ENCODE peak calls at places on chromosomes 5 and 9, in seven cellular contexts. One of them, this sample, is unnamed.

GRCh38 chr9:20732118-20732517 is 48.1 kb downstream of the FOCAD start:
- ATAC-seq in upper lobe of left lung: no peak
- ATAC-seq in GM12878: no peak
- ATAC-seq in K562: no peak
- ATAC-seq in Panc1: peak
- ATAC-seq in GM23338: no peak
- ATAC-seq in HCT116: no peak
- ATAC-seq in this sample: no peak

GRCh38 chr9:74533253-74533652 is 36.1 kb downstream of the RORB start:
- ATAC-seq in upper lobe of left lung: no peak
- ATAC-seq in GM12878: no peak
- ATAC-seq in K562: no peak
- ATAC-seq in Panc1: no peak
- ATAC-seq in GM23338: no peak
- ATAC-seq in HCT116: no peak
- ATAC-seq in this sample: no peak

GRCh38 chr5:180067986-180068385 is 3.6 kb downstream of the RNF130 start:
- ATAC-seq in upper lobe of left lung: no peak
- ATAC-seq in GM12878: no peak
- ATAC-seq in K562: no peak
- ATAC-seq in Panc1: no peak
- ATAC-seq in GM23338: no peak
- ATAC-seq in HCT116: no peak
- ATAC-seq in this sample: no peak

GRCh38 chr9:13587581-13587980 is 308.1 kb upstream of the MPDZ start:
- ATAC-seq in upper lobe of left lung: peak
- ATAC-seq in GM12878: no peak
- ATAC-seq in K562: no peak
- ATAC-seq in Panc1: no peak
- ATAC-seq in GM23338: peak
- ATAC-seq in HCT116: no peak
- ATAC-seq in this sample: no peak

GRCh38 chr5:4205408-4205807 is 609.8 kb downstream of the IRX1 start:
- ATAC-seq in upper lobe of left lung: no peak
- ATAC-seq in GM12878: no peak
- ATAC-seq in K562: no peak
- ATAC-seq in Panc1: no peak
- ATAC-seq in GM23338: no peak
- ATAC-seq in HCT116: no peak
- ATAC-seq in this sample: peak

GRCh38 chr9:125631391-125632085 is 75.5 kb downstream of the MAPKAP1 start:
- ATAC-seq in upper lobe of left lung: peak
- ATAC-seq in GM12878: peak
- ATAC-seq in K562: peak
- ATAC-seq in Panc1: peak
- ATAC-seq in GM23338: peak
- ATAC-seq in HCT116: peak
- ATAC-seq in this sample: peak

GRCh38 chr9:37511006-37511714 is 25.4 kb downstream of the POLR1E start:
- ATAC-seq in upper lobe of left lung: no peak
- ATAC-seq in GM12878: peak
- ATAC-seq in K562: peak
- ATAC-seq in Panc1: peak
- ATAC-seq in GM23338: peak
- ATAC-seq in HCT116: peak
- ATAC-seq in this sample: no peak

GRCh38 chr9:121807069-121807917 is 155.9 kb downstream of the DAB2IP start:
- ATAC-seq in upper lobe of left lung: no peak
- ATAC-seq in GM12878: no peak
- ATAC-seq in K562: no peak
- ATAC-seq in Panc1: no peak
- ATAC-seq in GM23338: no peak
- ATAC-seq in HCT116: no peak
- ATAC-seq in this sample: no peak

GRCh38 chr5:76953551-76954382 is 922 bp downstream of the CRHBP start:
- ATAC-seq in upper lobe of left lung: no peak
- ATAC-seq in GM12878: no peak
- ATAC-seq in K562: no peak
- ATAC-seq in Panc1: peak
- ATAC-seq in GM23338: peak
- ATAC-seq in HCT116: no peak
- ATAC-seq in this sample: peak

GRCh38 chr5:175378444-175379028 is 65.4 kb downstream of the DRD1 start:
- ATAC-seq in upper lobe of left lung: no peak
- ATAC-seq in GM12878: no peak
- ATAC-seq in K562: no peak
- ATAC-seq in Panc1: peak
- ATAC-seq in GM23338: no peak
- ATAC-seq in HCT116: peak
- ATAC-seq in this sample: no peak

GRCh38 chr5:157216395-157217142 is 35.9 kb downstream of the ITK start:
- ATAC-seq in upper lobe of left lung: no peak
- ATAC-seq in GM12878: peak
- ATAC-seq in K562: no peak
- ATAC-seq in Panc1: no peak
- ATAC-seq in GM23338: no peak
- ATAC-seq in HCT116: no peak
- ATAC-seq in this sample: no peak

GRCh38 chr9:100359057-100359456 is 6.3 kb upstream of the TEX10 start:
- ATAC-seq in upper lobe of left lung: no peak
- ATAC-seq in GM12878: no peak
- ATAC-seq in K562: no peak
- ATAC-seq in Panc1: no peak
- ATAC-seq in GM23338: no peak
- ATAC-seq in HCT116: no peak
- ATAC-seq in this sample: no peak

GRCh38 chr9:106451223-106451622 is 411.7 kb upstream of the ZNF462 start:
- ATAC-seq in upper lobe of left lung: no peak
- ATAC-seq in GM12878: peak
- ATAC-seq in K562: no peak
- ATAC-seq in Panc1: no peak
- ATAC-seq in GM23338: no peak
- ATAC-seq in HCT116: no peak
- ATAC-seq in this sample: no peak

GRCh38 chr9:27489087-27489876 is 34.8 kb upstream of the IFNK start:
- ATAC-seq in upper lobe of left lung: no peak
- ATAC-seq in GM12878: peak
- ATAC-seq in K562: no peak
- ATAC-seq in Panc1: no peak
- ATAC-seq in GM23338: peak
- ATAC-seq in HCT116: no peak
- ATAC-seq in this sample: no peak

GRCh38 chr5:87627360-87627759 is 214.6 kb upstream of the CCNH start:
- ATAC-seq in upper lobe of left lung: no peak
- ATAC-seq in GM12878: no peak
- ATAC-seq in K562: no peak
- ATAC-seq in Panc1: no peak
- ATAC-seq in GM23338: no peak
- ATAC-seq in HCT116: no peak
- ATAC-seq in this sample: no peak

GRCh38 chr9:116868212-116868611 is 181.1 kb downstream of the TRIM32 start:
- ATAC-seq in upper lobe of left lung: no peak
- ATAC-seq in GM12878: peak
- ATAC-seq in K562: no peak
- ATAC-seq in Panc1: no peak
- ATAC-seq in GM23338: no peak
- ATAC-seq in HCT116: no peak
- ATAC-seq in this sample: no peak

GRCh38 chr9:33517373-33517772 is 6.7 kb upstream of the ANKRD18B start:
- ATAC-seq in upper lobe of left lung: peak
- ATAC-seq in GM12878: peak
- ATAC-seq in K562: peak
- ATAC-seq in Panc1: peak
- ATAC-seq in GM23338: peak
- ATAC-seq in HCT116: peak
- ATAC-seq in this sample: no peak

GRCh38 chr5:102295534-102296228 is 403 bp downstream of the SLCO4C1 start:
- ATAC-seq in upper lobe of left lung: peak
- ATAC-seq in GM12878: peak
- ATAC-seq in K562: no peak
- ATAC-seq in Panc1: peak
- ATAC-seq in GM23338: peak
- ATAC-seq in HCT116: no peak
- ATAC-seq in this sample: no peak

GRCh38 chr9:95336281-95336680 is 18.8 kb upstream of the FANCC start:
- ATAC-seq in upper lobe of left lung: no peak
- ATAC-seq in GM12878: peak
- ATAC-seq in K562: peak
- ATAC-seq in Panc1: no peak
- ATAC-seq in GM23338: peak
- ATAC-seq in HCT116: peak
- ATAC-seq in this sample: no peak

GRCh38 chr9:31542384-31543055 is 841.9 kb upstream of the ACO1 start:
- ATAC-seq in upper lobe of left lung: peak
- ATAC-seq in GM12878: peak
- ATAC-seq in K562: no peak
- ATAC-seq in Panc1: no peak
- ATAC-seq in GM23338: peak
- ATAC-seq in HCT116: peak
- ATAC-seq in this sample: peak

GRCh38 chr9:27468450-27469110 is 55.5 kb upstream of the IFNK start:
- ATAC-seq in upper lobe of left lung: no peak
- ATAC-seq in GM12878: peak
- ATAC-seq in K562: no peak
- ATAC-seq in Panc1: no peak
- ATAC-seq in GM23338: no peak
- ATAC-seq in HCT116: no peak
- ATAC-seq in this sample: no peak

GRCh38 chr9:97364769-97365490 is 47.0 kb upstream of the TDRD7 start:
- ATAC-seq in upper lobe of left lung: no peak
- ATAC-seq in GM12878: no peak
- ATAC-seq in K562: no peak
- ATAC-seq in Panc1: no peak
- ATAC-seq in GM23338: no peak
- ATAC-seq in HCT116: no peak
- ATAC-seq in this sample: no peak

GRCh38 chr5:83839256-83839655 is 118.6 kb upstream of the HAPLN1 start:
- ATAC-seq in upper lobe of left lung: no peak
- ATAC-seq in GM12878: no peak
- ATAC-seq in K562: no peak
- ATAC-seq in Panc1: no peak
- ATAC-seq in GM23338: no peak
- ATAC-seq in HCT116: no peak
- ATAC-seq in this sample: no peak

GRCh38 chr5:160064441-160064840 is 54.8 kb downstream of the PWWP2A start:
- ATAC-seq in upper lobe of left lung: no peak
- ATAC-seq in GM12878: no peak
- ATAC-seq in K562: peak
- ATAC-seq in Panc1: no peak
- ATAC-seq in GM23338: peak
- ATAC-seq in HCT116: no peak
- ATAC-seq in this sample: no peak

GRCh38 chr9:124088476-124088837 is 76.9 kb downstream of the LHX2 start:
- ATAC-seq in upper lobe of left lung: no peak
- ATAC-seq in GM12878: no peak
- ATAC-seq in K562: no peak
- ATAC-seq in Panc1: no peak
- ATAC-seq in GM23338: no peak
- ATAC-seq in HCT116: no peak
- ATAC-seq in this sample: no peak
- H3K4me3 ChIP-seq in upper lobe of left lung: no peak
- H3K4me3 ChIP-seq in GM12878: no peak
- H3K4me3 ChIP-seq in K562: no peak
- H3K4me3 ChIP-seq in Panc1: no peak
- H3K4me3 ChIP-seq in GM23338: no peak
- H3K4me3 ChIP-seq in HCT116: no peak
- H3K4me3 ChIP-seq in this sample: peak

GRCh38 chr9:89000973-89001916 is 10.0 kb downstream of the S1PR3 start:
- ATAC-seq in upper lobe of left lung: peak
- ATAC-seq in GM12878: peak
- ATAC-seq in K562: peak
- ATAC-seq in Panc1: peak
- ATAC-seq in GM23338: peak
- ATAC-seq in HCT116: peak
- ATAC-seq in this sample: peak
- TF ChIP-seq POLR2AphosphoS5 in upper lobe of left lung: no peak
- TF ChIP-seq POLR2AphosphoS5 in GM12878: no peak
- TF ChIP-seq POLR2AphosphoS5 in K562: no peak
- TF ChIP-seq POLR2AphosphoS5 in Panc1: no peak
- TF ChIP-seq POLR2AphosphoS5 in GM23338: no peak
- TF ChIP-seq POLR2AphosphoS5 in HCT116: no peak
- TF ChIP-seq POLR2AphosphoS5 in this sample: peak

GRCh38 chr5:38925154-38925925 is 79.5 kb downstream of the OSMR start:
- ATAC-seq in upper lobe of left lung: no peak
- ATAC-seq in GM12878: no peak
- ATAC-seq in K562: no peak
- ATAC-seq in Panc1: no peak
- ATAC-seq in GM23338: no peak
- ATAC-seq in HCT116: no peak
- ATAC-seq in this sample: no peak
- H3K4me3 ChIP-seq in upper lobe of left lung: no peak
- H3K4me3 ChIP-seq in GM12878: no peak
- H3K4me3 ChIP-seq in K562: no peak
- H3K4me3 ChIP-seq in Panc1: no peak
- H3K4me3 ChIP-seq in GM23338: no peak
- H3K4me3 ChIP-seq in HCT116: no peak
- H3K4me3 ChIP-seq in this sample: no peak

DNA sequence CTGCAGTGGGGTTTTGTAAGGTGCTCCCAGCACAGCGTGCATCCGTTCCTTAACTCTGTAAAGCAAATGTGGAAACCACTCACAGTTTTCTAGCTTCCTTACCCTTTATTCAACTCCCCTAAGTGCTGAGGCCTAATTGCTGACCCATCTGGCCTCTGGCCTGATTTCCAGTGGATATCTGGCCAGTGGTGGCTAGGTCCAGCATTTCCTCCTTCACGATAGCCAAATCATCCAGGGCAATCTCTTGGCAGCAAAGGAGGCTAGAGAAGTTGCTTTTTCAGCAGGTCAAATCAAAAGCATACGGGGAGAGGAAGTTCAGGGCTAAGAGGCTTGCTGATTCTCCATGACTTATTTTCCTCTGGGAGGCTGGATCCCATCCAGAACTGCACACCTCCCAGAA is 286.3 kb upstream of the VLDLR start:
- ATAC-seq in upper lobe of left lung: no peak
- ATAC-seq in GM12878: no peak
- ATAC-seq in K562: no peak
- ATAC-seq in Panc1: no peak
- ATAC-seq in GM23338: no peak
- ATAC-seq in HCT116: no peak
- ATAC-seq in this sample: no peak
- TF ChIP-seq POLR2AphosphoS5 in upper lobe of left lung: no peak
- TF ChIP-seq POLR2AphosphoS5 in GM12878: no peak
- TF ChIP-seq POLR2AphosphoS5 in K562: no peak
- TF ChIP-seq POLR2AphosphoS5 in Panc1: no peak
- TF ChIP-seq POLR2AphosphoS5 in GM23338: no peak
- TF ChIP-seq POLR2AphosphoS5 in HCT116: no peak
- TF ChIP-seq POLR2AphosphoS5 in this sample: no peak